ENCODE peak calls at places on chromosomes 3 and 15, in eight cellular contexts. W is heart left ventricle, U is progenitor cell of endocrine pancreas, N is CD14-positive monocyte, G is testis, H is psoas muscle, X is cardiac muscle cell, Z is AG04450. K is an unnamed sample.

GRCh38 chr3:30486386-30486785 is 120.0 kb upstream of the TGFBR2 start:
- DNase-seq in W (no peak), U (no peak), N (no peak), G (no peak), H (no peak), X (no peak), Z (no peak), K (no peak)

GRCh38 chr3:100277255-100277800 is 16.5 kb downstream of the TBC1D23 start:
- DNase-seq in W (no peak), U (no peak), N (no peak), G (no peak), H (no peak), X (peak), Z (no peak), K (no peak)

GRCh38 chr15:29844290-29844903 is 22.1 kb upstream of the TJP1 start:
- DNase-seq in W (no peak), U (no peak), N (no peak), G (no peak), H (no peak), X (no peak), Z (no peak), K (no peak)

GRCh38 chr3:45603226-45603625 is 8.7 kb downstream of the LIMD1 start:
- DNase-seq in W (no peak), U (no peak), N (no peak), G (no peak), H (no peak), X (no peak), Z (no peak), K (no peak)

GRCh38 chr3:119443179-119443578 is 20.2 kb downstream of the TMEM39A start:
- DNase-seq in W (no peak), U (no peak), N (no peak), G (no peak), H (no peak), X (no peak), Z (no peak), K (no peak)

GRCh38 chr15:68307131-68307928 is 29.8 kb downstream of the FEM1B start:
- DNase-seq in W (no peak), U (no peak), N (no peak), G (peak), H (no peak), X (no peak), Z (no peak), K (no peak)

GRCh38 chr3:31634485-31634884 is 101.8 kb downstream of the STT3B start:
- DNase-seq in W (no peak), U (no peak), N (no peak), G (no peak), H (no peak), X (peak), Z (no peak), K (no peak)

GRCh38 chr3:194058189-194058571 is 77.8 kb upstream of the HES1 start:
- DNase-seq in W (peak), U (peak), N (peak), G (peak), H (peak), X (peak), Z (no peak), K (no peak)

GRCh38 chr15:68195336-68196112 is 9.6 kb downstream of the CALML4 start:
- DNase-seq in W (no peak), U (no peak), N (no peak), G (no peak), H (no peak), X (no peak), Z (no peak), K (no peak)

GRCh38 chr15:35690698-35691116 is 144.7 kb upstream of the DPH6 start:
- DNase-seq in W (no peak), U (no peak), N (no peak), G (peak), H (no peak), X (peak), Z (no peak), K (no peak)

DNA sequence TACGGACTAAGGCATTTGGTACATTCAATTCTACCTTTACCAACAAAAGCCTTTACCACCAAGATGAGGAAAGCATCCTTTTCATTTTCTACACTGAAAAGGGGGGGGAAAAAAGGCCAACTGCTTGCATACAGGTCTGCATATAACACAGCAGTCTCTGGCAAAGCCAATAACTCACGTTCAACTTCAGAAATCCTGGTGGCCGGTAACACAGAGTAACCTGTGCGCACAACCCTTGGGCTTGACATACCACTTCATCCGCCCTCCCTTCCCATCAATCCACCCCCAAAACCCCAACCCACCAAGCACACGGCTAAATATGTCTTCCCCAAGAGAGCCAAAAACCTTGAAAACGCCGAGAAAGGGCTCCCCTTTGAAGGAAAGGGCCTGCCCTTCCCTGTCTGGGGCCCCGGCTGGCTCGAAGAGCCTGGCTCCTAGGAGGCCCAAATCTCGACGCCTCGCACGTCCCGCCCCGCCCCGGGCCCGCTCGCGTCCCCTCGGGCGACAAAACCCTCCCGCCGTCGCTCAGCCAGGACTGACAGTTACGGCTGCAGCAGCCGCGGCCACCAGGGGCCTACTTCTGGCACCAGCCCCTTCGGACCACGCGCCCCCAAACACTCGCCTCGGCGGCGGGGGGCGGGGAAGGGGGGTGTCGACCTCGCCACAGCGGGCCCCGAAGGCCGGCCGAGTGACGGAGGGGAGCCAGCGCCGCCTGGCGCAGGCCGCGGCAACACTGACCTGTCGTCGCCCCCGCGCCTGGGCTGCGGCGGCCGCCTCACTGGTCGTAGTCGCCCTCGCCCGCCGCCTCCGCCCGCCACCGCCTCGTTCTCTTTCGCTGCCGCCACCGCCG is 848 bp downstream of the UBE3A start:
- DNase-seq in W (peak), U (peak), N (peak), G (peak), H (peak), X (peak), Z (no peak), K (peak)
- TF ChIP-seq CTCF in W (peak), U (peak), N (peak), G (no peak), H (peak), X (peak), Z (no peak), K (peak)

DNA sequence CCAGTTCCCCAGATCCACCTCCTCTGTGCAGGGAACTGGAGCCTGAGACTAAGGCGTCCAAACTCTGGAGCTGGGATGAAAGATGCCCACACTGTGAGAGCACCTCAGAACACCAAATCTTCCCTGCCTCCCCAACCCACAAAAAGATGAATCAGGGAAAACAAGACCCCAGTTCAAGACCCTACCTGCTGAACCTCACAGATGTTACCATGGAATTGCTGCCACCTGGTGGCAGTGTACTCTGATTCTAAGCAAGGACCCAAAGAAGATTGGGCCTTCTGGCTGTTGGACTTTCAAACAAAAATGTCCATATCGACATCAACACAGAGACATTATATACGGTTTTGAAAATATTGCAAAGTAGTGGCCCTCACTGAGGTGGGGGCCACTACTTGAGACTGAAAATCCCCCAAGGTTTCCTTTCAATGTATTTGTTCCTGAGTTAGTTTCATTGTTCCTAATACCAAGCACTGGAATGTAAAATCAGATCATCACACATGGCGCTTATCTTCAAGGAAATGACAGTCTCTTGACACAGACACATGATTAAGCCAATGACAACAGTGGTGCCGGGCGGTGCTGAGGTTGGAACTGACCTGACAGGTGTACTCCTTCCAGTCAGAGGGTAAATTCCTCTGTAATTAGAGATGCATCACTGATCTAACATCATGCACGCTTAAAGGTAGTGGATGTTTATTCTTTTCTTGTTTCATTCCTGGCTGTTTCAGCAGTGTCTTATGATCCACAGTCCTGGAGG is 67.6 kb downstream of the SLC6A11 start:
- DNase-seq in W (no peak), U (no peak), N (no peak), G (peak), H (no peak), X (peak), Z (no peak), K (no peak)
- TF ChIP-seq CTCF in W (peak), U (peak), N (peak), G (peak), H (peak), X (peak), Z (peak), K (peak)

GRCh38 chr3:138945646-138946553 is 1.0 kb downstream of the FOXL2 start:
- DNase-seq in W (no peak), U (no peak), N (no peak), G (peak), H (peak), X (no peak), Z (no peak), K (no peak)
- TF ChIP-seq CTCF in W (no peak), U (peak), N (peak), G (no peak), H (peak), X (peak), Z (peak), K (peak)

GRCh38 chr3:125916376-125916978 is 52.5 kb upstream of the ROPN1B start:
- DNase-seq in W (peak), U (peak), N (no peak), G (peak), H (no peak), X (peak), Z (peak), K (peak)
- TF ChIP-seq CTCF in W (peak), U (peak), N (peak), G (peak), H (no peak), X (peak), Z (peak), K (peak)

GRCh38 chr3:96700322-96701315 is 113.8 kb upstream of the EPHA6 start:
- DNase-seq in W (no peak), U (no peak), N (no peak), G (no peak), H (no peak), X (no peak), Z (no peak), K (no peak)
- TF ChIP-seq CTCF in W (no peak), U (peak), N (no peak), G (peak), H (no peak), X (no peak), Z (no peak), K (peak)

DNA sequence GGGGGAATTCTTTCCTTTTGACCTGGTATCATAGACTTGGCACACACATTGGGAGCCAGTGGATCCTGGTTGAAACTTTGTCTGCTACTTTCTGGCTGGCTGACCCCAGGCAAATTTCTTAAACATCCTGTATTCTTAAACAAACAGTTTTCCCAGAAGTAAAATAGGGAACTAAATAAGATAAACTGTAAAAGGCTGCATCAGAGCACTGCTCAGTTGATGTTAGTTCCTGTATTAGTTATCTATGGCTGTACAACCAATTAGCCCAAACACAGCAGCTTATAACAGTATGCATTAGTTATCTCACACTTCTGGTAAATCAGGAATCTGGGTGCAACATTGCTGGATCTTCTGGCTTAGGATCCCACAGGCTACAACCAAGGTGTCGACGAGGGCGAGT is 73.1 kb upstream of the SLCO3A1 start:
- DNase-seq in W (no peak), U (no peak), N (no peak), G (no peak), H (no peak), X (no peak), Z (no peak), K (no peak)
- TF ChIP-seq CTCF in W (no peak), U (no peak), N (no peak), G (no peak), H (no peak), X (no peak), Z (no peak), K (no peak)

GRCh38 chr3:44114142-44114541 is 127.5 kb upstream of the TOPAZ1 start:
- DNase-seq in W (no peak), U (peak), N (no peak), G (peak), H (peak), X (peak), Z (no peak), K (no peak)
- TF ChIP-seq CTCF in W (peak), U (peak), N (peak), G (peak), H (no peak), X (peak), Z (peak), K (peak)

DNA sequence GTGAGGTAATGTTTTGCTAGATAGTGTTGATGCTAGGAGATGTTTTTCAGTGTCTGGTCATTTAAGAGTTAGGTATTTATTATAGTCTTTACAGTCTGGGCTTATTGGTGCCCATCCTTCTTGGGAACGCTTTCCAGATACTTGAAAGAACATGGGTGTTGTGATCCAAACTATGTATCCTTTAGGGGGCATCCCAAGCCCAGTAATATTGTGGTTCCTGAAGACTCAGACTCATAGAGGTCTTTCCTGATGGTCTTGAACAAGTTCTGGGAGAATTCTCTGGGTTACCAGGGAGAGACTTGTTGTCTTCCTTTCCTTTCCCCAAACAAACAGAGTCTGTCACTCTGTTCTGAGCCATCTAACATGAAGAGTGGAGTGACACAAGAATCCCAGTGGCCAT is 99.7 kb upstream of the LRRC3B start:
- DNase-seq in W (no peak), U (no peak), N (no peak), G (no peak), H (no peak), X (no peak), Z (no peak), K (no peak)
- TF ChIP-seq CTCF in W (no peak), U (no peak), N (no peak), G (no peak), H (no peak), X (no peak), Z (no peak), K (no peak)

GRCh38 chr3:99012051-99012450 is 110.6 kb upstream of the DCBLD2 start:
- DNase-seq in W (no peak), U (no peak), N (no peak), G (no peak), H (no peak), X (peak), Z (no peak), K (no peak)

GRCh38 chr3:99009851-99010250 is 108.4 kb upstream of the DCBLD2 start:
- DNase-seq in W (no peak), U (no peak), N (no peak), G (no peak), H (no peak), X (no peak), Z (no peak), K (no peak)

GRCh38 chr3:99006686-99007085 is 105.2 kb upstream of the DCBLD2 start:
- DNase-seq in W (no peak), U (no peak), N (no peak), G (no peak), H (no peak), X (no peak), Z (no peak), K (no peak)
- TF ChIP-seq CTCF in W (no peak), U (no peak), N (no peak), G (no peak), H (no peak), X (no peak), Z (no peak), K (no peak)

GRCh38 chr15:52263563-52263962 is 32.0 kb downstream of the MYO5C start:
- DNase-seq in W (no peak), U (no peak), N (no peak), G (no peak), H (no peak), X (no peak), Z (no peak), K (no peak)

GRCh38 chr15:52259503-52259902 is 36.1 kb downstream of the MYO5C start:
- DNase-seq in W (no peak), U (no peak), N (no peak), G (no peak), H (no peak), X (no peak), Z (no peak), K (no peak)

GRCh38 chr15:52261026-52261425 is 34.6 kb downstream of the MYO5C start:
- DNase-seq in W (no peak), U (no peak), N (no peak), G (no peak), H (no peak), X (no peak), Z (no peak), K (no peak)

GRCh38 chr15:52262364-52262763 is 33.2 kb downstream of the MYO5C start:
- DNase-seq in W (no peak), U (no peak), N (no peak), G (no peak), H (no peak), X (no peak), Z (no peak), K (no peak)

DNA sequence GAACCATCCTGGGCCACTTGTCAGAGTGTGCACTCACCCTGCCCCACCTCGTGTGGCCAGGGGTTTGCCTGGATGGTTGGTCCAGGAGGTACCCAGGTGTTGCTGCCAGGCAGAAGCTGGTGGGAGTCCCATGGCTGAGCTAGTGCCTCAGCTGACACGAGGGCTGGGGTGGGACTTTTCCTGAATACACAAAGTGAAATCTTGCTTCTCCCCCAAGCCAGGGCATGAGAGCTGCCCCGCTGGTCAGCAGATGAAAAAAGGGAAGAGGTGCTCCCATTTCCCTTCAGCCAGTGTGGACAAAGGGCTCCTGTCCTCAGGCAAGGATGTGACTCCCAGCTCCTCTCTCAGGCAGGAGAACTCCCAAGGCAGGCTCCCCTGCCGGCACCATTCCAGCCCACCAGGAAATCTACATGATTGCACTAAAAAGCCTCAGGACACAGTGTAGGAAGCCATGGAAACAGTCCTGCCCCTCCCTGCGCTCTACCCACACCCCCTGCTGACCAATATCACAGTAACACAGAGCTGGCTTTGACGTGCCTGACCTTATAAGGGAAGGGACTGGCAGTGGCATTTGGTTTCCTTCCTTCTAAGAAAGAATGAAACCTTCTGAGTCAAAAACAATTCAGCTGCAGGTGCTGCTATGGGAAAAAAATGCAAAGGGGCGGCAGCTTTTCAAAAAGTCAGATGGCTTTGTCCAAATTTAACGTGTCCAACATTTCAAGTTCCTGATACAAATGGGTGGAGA is 33.9 kb downstream of the MYO5C start:
- DNase-seq in W (peak), U (peak), N (no peak), G (peak), H (peak), X (peak), Z (peak), K (no peak)
- TF ChIP-seq CTCF in W (no peak), U (no peak), N (peak), G (no peak), H (no peak), X (no peak), Z (peak), K (peak)